ENCODE peak calls at places on chromosome 18, in eight cellular contexts. One of them, this sample, is unnamed.

GRCh38 chr18:25349926-25350560 is 1.9 kb downstream of the ZNF521 start:
- DNase-seq in GM23338: peak; percentile 68
- DNase-seq in stimulated activated CD8-positive, alpha-beta memory T cell treated with anti-CD3 and anti-CD28 coated beads, Interleukin-4, amount 100 ng/mL, for 4 hours: no peak
- DNase-seq in NCI-H748 treated with DMSO at 0.1 percent for 48 hours: no peak
- DNase-seq in GM18507: no peak
- DNase-seq in HAP-1: peak; percentile 10
- DNase-seq in transverse colon: no peak
- DNase-seq in hypothalamus: peak; percentile 49
- DNase-seq in this sample: no peak

GRCh38 chr18:59079264-59079972 is 60.3 kb upstream of the SEC11C start:
- DNase-seq in GM23338: no peak
- DNase-seq in transverse colon: no peak
- DNase-seq in hypothalamus: no peak
- DNase-seq in NCI-H748 treated with DMSO at 0.1 percent for 48 hours: peak; percentile 64
- DNase-seq in stimulated activated CD8-positive, alpha-beta memory T cell treated with anti-CD3 and anti-CD28 coated beads, Interleukin-4, amount 100 ng/mL, for 4 hours: no peak
- DNase-seq in GM18507: no peak
- DNase-seq in HAP-1: no peak
- DNase-seq in this sample: no peak

GRCh38 chr18:8478166-8478967 is 130.9 kb upstream of the RAB12 start:
- DNase-seq in NCI-H748 treated with DMSO at 0.1 percent for 48 hours: peak; percentile 26
- DNase-seq in stimulated activated CD8-positive, alpha-beta memory T cell treated with anti-CD3 and anti-CD28 coated beads, Interleukin-4, amount 100 ng/mL, for 4 hours: peak; percentile 13
- DNase-seq in hypothalamus: peak; percentile 58
- DNase-seq in transverse colon: peak; percentile 57
- DNase-seq in GM23338: peak; percentile 94
- DNase-seq in HAP-1: peak; percentile 88
- DNase-seq in GM18507: peak; percentile 48
- DNase-seq in this sample: peak; percentile 68

GRCh38 chr18:63299837-63300787 is 19.5 kb downstream of the BCL2 start:
- DNase-seq in GM23338: no peak
- DNase-seq in NCI-H748 treated with DMSO at 0.1 percent for 48 hours: no peak
- DNase-seq in HAP-1: no peak
- DNase-seq in transverse colon: no peak
- DNase-seq in stimulated activated CD8-positive, alpha-beta memory T cell treated with anti-CD3 and anti-CD28 coated beads, Interleukin-4, amount 100 ng/mL, for 4 hours: no peak
- DNase-seq in GM18507: no peak
- DNase-seq in hypothalamus: no peak
- DNase-seq in this sample: no peak

GRCh38 chr18:5466256-5466655 is 77.5 kb downstream of the EPB41L3 start:
- DNase-seq in GM18507: no peak
- DNase-seq in HAP-1: no peak
- DNase-seq in hypothalamus: no peak
- DNase-seq in NCI-H748 treated with DMSO at 0.1 percent for 48 hours: no peak
- DNase-seq in transverse colon: no peak
- DNase-seq in stimulated activated CD8-positive, alpha-beta memory T cell treated with anti-CD3 and anti-CD28 coated beads, Interleukin-4, amount 100 ng/mL, for 4 hours: no peak
- DNase-seq in GM23338: no peak
- DNase-seq in this sample: no peak

GRCh38 chr18:9961031-9961430 is 47.2 kb downstream of the VAPA start:
- DNase-seq in transverse colon: no peak
- DNase-seq in NCI-H748 treated with DMSO at 0.1 percent for 48 hours: no peak
- DNase-seq in stimulated activated CD8-positive, alpha-beta memory T cell treated with anti-CD3 and anti-CD28 coated beads, Interleukin-4, amount 100 ng/mL, for 4 hours: no peak
- DNase-seq in GM23338: no peak
- DNase-seq in HAP-1: no peak
- DNase-seq in hypothalamus: no peak
- DNase-seq in GM18507: no peak
- DNase-seq in this sample: no peak

GRCh38 chr18:10787293-10787901 is 261.6 kb downstream of the NAPG start:
- DNase-seq in hypothalamus: peak; percentile 82
- DNase-seq in stimulated activated CD8-positive, alpha-beta memory T cell treated with anti-CD3 and anti-CD28 coated beads, Interleukin-4, amount 100 ng/mL, for 4 hours: peak; percentile 61
- DNase-seq in transverse colon: peak; percentile 78
- DNase-seq in HAP-1: peak; percentile 83
- DNase-seq in GM23338: peak; percentile 91
- DNase-seq in NCI-H748 treated with DMSO at 0.1 percent for 48 hours: peak; percentile 65
- DNase-seq in GM18507: peak; percentile 50
- DNase-seq in this sample: no peak

GRCh38 chr18:51011709-51012108 is 18.3 kb upstream of the SMAD4 start:
- DNase-seq in GM18507: no peak
- DNase-seq in GM23338: no peak
- DNase-seq in transverse colon: no peak
- DNase-seq in NCI-H748 treated with DMSO at 0.1 percent for 48 hours: no peak
- DNase-seq in stimulated activated CD8-positive, alpha-beta memory T cell treated with anti-CD3 and anti-CD28 coated beads, Interleukin-4, amount 100 ng/mL, for 4 hours: no peak
- DNase-seq in HAP-1: no peak
- DNase-seq in hypothalamus: no peak
- DNase-seq in this sample: no peak

GRCh38 chr18:67612281-67612680 is 95.8 kb upstream of the DSEL start:
- DNase-seq in GM23338: no peak
- DNase-seq in NCI-H748 treated with DMSO at 0.1 percent for 48 hours: no peak
- DNase-seq in GM18507: no peak
- DNase-seq in hypothalamus: no peak
- DNase-seq in stimulated activated CD8-positive, alpha-beta memory T cell treated with anti-CD3 and anti-CD28 coated beads, Interleukin-4, amount 100 ng/mL, for 4 hours: no peak
- DNase-seq in transverse colon: no peak
- DNase-seq in HAP-1: no peak
- DNase-seq in this sample: no peak

GRCh38 chr18:8329186-8329771 is 280.0 kb upstream of the RAB12 start:
- DNase-seq in stimulated activated CD8-positive, alpha-beta memory T cell treated with anti-CD3 and anti-CD28 coated beads, Interleukin-4, amount 100 ng/mL, for 4 hours: no peak
- DNase-seq in GM23338: no peak
- DNase-seq in hypothalamus: no peak
- DNase-seq in NCI-H748 treated with DMSO at 0.1 percent for 48 hours: no peak
- DNase-seq in GM18507: no peak
- DNase-seq in HAP-1: no peak
- DNase-seq in transverse colon: no peak
- DNase-seq in this sample: no peak

GRCh38 chr18:24089059-24089458 is 49.8 kb upstream of the CABYR start:
- DNase-seq in HAP-1: no peak
- DNase-seq in stimulated activated CD8-positive, alpha-beta memory T cell treated with anti-CD3 and anti-CD28 coated beads, Interleukin-4, amount 100 ng/mL, for 4 hours: no peak
- DNase-seq in transverse colon: no peak
- DNase-seq in hypothalamus: no peak
- DNase-seq in GM18507: no peak
- DNase-seq in NCI-H748 treated with DMSO at 0.1 percent for 48 hours: no peak
- DNase-seq in GM23338: no peak
- DNase-seq in this sample: no peak

GRCh38 chr18:5879479-5879882 is 15.8 kb downstream of the TMEM200C start:
- DNase-seq in hypothalamus: no peak
- DNase-seq in GM18507: no peak
- DNase-seq in stimulated activated CD8-positive, alpha-beta memory T cell treated with anti-CD3 and anti-CD28 coated beads, Interleukin-4, amount 100 ng/mL, for 4 hours: no peak
- DNase-seq in NCI-H748 treated with DMSO at 0.1 percent for 48 hours: peak; percentile 20
- DNase-seq in HAP-1: no peak
- DNase-seq in transverse colon: no peak
- DNase-seq in GM23338: peak; percentile 43
- DNase-seq in this sample: no peak

GRCh38 chr18:67131498-67131897 is 385.0 kb downstream of the DSEL start:
- DNase-seq in GM18507: no peak
- DNase-seq in hypothalamus: no peak
- DNase-seq in GM23338: no peak
- DNase-seq in transverse colon: no peak
- DNase-seq in NCI-H748 treated with DMSO at 0.1 percent for 48 hours: peak; percentile 35
- DNase-seq in HAP-1: no peak
- DNase-seq in stimulated activated CD8-positive, alpha-beta memory T cell treated with anti-CD3 and anti-CD28 coated beads, Interleukin-4, amount 100 ng/mL, for 4 hours: no peak
- DNase-seq in this sample: no peak

GRCh38 chr18:75727479-75727878 is 300.0 kb upstream of the SMIM21 start:
- DNase-seq in hypothalamus: peak; percentile 72
- DNase-seq in GM18507: no peak
- DNase-seq in NCI-H748 treated with DMSO at 0.1 percent for 48 hours: peak; percentile 36
- DNase-seq in transverse colon: peak; percentile 14
- DNase-seq in stimulated activated CD8-positive, alpha-beta memory T cell treated with anti-CD3 and anti-CD28 coated beads, Interleukin-4, amount 100 ng/mL, for 4 hours: no peak
- DNase-seq in GM23338: peak; percentile 86
- DNase-seq in HAP-1: peak; percentile 66
- DNase-seq in this sample: peak; percentile 57

GRCh38 chr18:40006553-40007073 is 1948.4 kb upstream of the PIK3C3 start:
- DNase-seq in GM18507: no peak
- DNase-seq in stimulated activated CD8-positive, alpha-beta memory T cell treated with anti-CD3 and anti-CD28 coated beads, Interleukin-4, amount 100 ng/mL, for 4 hours: no peak
- DNase-seq in hypothalamus: no peak
- DNase-seq in NCI-H748 treated with DMSO at 0.1 percent for 48 hours: no peak
- DNase-seq in transverse colon: no peak
- DNase-seq in GM23338: peak; percentile 41
- DNase-seq in HAP-1: peak; percentile 67
- DNase-seq in this sample: no peak

GRCh38 chr18:37524546-37525301 is 40.9 kb downstream of the CELF4 start:
- DNase-seq in GM18507: no peak
- DNase-seq in NCI-H748 treated with DMSO at 0.1 percent for 48 hours: peak; percentile 48
- DNase-seq in hypothalamus: no peak
- DNase-seq in HAP-1: no peak
- DNase-seq in transverse colon: no peak
- DNase-seq in stimulated activated CD8-positive, alpha-beta memory T cell treated with anti-CD3 and anti-CD28 coated beads, Interleukin-4, amount 100 ng/mL, for 4 hours: no peak
- DNase-seq in GM23338: peak; percentile 73
- DNase-seq in this sample: no peak

GRCh38 chr18:67600781-67601180 is 84.3 kb upstream of the DSEL start:
- DNase-seq in GM18507: no peak
- DNase-seq in transverse colon: no peak
- DNase-seq in NCI-H748 treated with DMSO at 0.1 percent for 48 hours: no peak
- DNase-seq in HAP-1: no peak
- DNase-seq in GM23338: no peak
- DNase-seq in hypothalamus: no peak
- DNase-seq in stimulated activated CD8-positive, alpha-beta memory T cell treated with anti-CD3 and anti-CD28 coated beads, Interleukin-4, amount 100 ng/mL, for 4 hours: no peak
- DNase-seq in this sample: no peak

GRCh38 chr18:23506393-23506792 is 3.1 kb downstream of the RMC1 start:
- DNase-seq in NCI-H748 treated with DMSO at 0.1 percent for 48 hours: no peak
- DNase-seq in stimulated activated CD8-positive, alpha-beta memory T cell treated with anti-CD3 and anti-CD28 coated beads, Interleukin-4, amount 100 ng/mL, for 4 hours: no peak
- DNase-seq in hypothalamus: no peak
- DNase-seq in GM23338: no peak
- DNase-seq in GM18507: no peak
- DNase-seq in HAP-1: no peak
- DNase-seq in transverse colon: no peak
- DNase-seq in this sample: no peak

GRCh38 chr18:56869189-56869777 is 218.1 kb downstream of the WDR7 start:
- DNase-seq in stimulated activated CD8-positive, alpha-beta memory T cell treated with anti-CD3 and anti-CD28 coated beads, Interleukin-4, amount 100 ng/mL, for 4 hours: no peak
- DNase-seq in transverse colon: no peak
- DNase-seq in HAP-1: peak; percentile 16
- DNase-seq in NCI-H748 treated with DMSO at 0.1 percent for 48 hours: peak; percentile 63
- DNase-seq in GM18507: no peak
- DNase-seq in hypothalamus: peak; percentile 10
- DNase-seq in GM23338: peak; percentile 68
- DNase-seq in this sample: no peak

GRCh38 chr18:6920099-6920955 is 190.8 kb downstream of the ARHGAP28 start:
- DNase-seq in stimulated activated CD8-positive, alpha-beta memory T cell treated with anti-CD3 and anti-CD28 coated beads, Interleukin-4, amount 100 ng/mL, for 4 hours: no peak
- DNase-seq in GM18507: no peak
- DNase-seq in HAP-1: peak; percentile 34
- DNase-seq in GM23338: peak; percentile 90
- DNase-seq in transverse colon: peak; percentile 73
- DNase-seq in hypothalamus: peak; percentile 46
- DNase-seq in NCI-H748 treated with DMSO at 0.1 percent for 48 hours: peak; percentile 32
- DNase-seq in this sample: no peak

GRCh38 chr18:79867666-79868065 is 69.9 kb downstream of the KCNG2 start:
- DNase-seq in GM18507: no peak
- DNase-seq in HAP-1: no peak
- DNase-seq in transverse colon: no peak
- DNase-seq in hypothalamus: no peak
- DNase-seq in stimulated activated CD8-positive, alpha-beta memory T cell treated with anti-CD3 and anti-CD28 coated beads, Interleukin-4, amount 100 ng/mL, for 4 hours: no peak
- DNase-seq in GM23338: no peak
- DNase-seq in NCI-H748 treated with DMSO at 0.1 percent for 48 hours: no peak
- DNase-seq in this sample: no peak

GRCh38 chr18:22314406-22314805 is 103.3 kb downstream of the CTAGE1 start:
- DNase-seq in hypothalamus: no peak
- DNase-seq in NCI-H748 treated with DMSO at 0.1 percent for 48 hours: no peak
- DNase-seq in transverse colon: no peak
- DNase-seq in GM18507: no peak
- DNase-seq in GM23338: no peak
- DNase-seq in stimulated activated CD8-positive, alpha-beta memory T cell treated with anti-CD3 and anti-CD28 coated beads, Interleukin-4, amount 100 ng/mL, for 4 hours: no peak
- DNase-seq in HAP-1: no peak
- DNase-seq in this sample: no peak

GRCh38 chr18:57698571-57699276 is 77.1 kb upstream of the NARS1 start:
- DNase-seq in hypothalamus: no peak
- DNase-seq in stimulated activated CD8-positive, alpha-beta memory T cell treated with anti-CD3 and anti-CD28 coated beads, Interleukin-4, amount 100 ng/mL, for 4 hours: no peak
- DNase-seq in transverse colon: no peak
- DNase-seq in GM18507: no peak
- DNase-seq in GM23338: no peak
- DNase-seq in HAP-1: peak; percentile 67
- DNase-seq in NCI-H748 treated with DMSO at 0.1 percent for 48 hours: no peak
- DNase-seq in this sample: no peak

GRCh38 chr18:61554946-61555361 is 221.7 kb downstream of the CDH20 start:
- DNase-seq in stimulated activated CD8-positive, alpha-beta memory T cell treated with anti-CD3 and anti-CD28 coated beads, Interleukin-4, amount 100 ng/mL, for 4 hours: no peak
- DNase-seq in transverse colon: no peak
- DNase-seq in GM23338: no peak
- DNase-seq in GM18507: no peak
- DNase-seq in NCI-H748 treated with DMSO at 0.1 percent for 48 hours: no peak
- DNase-seq in hypothalamus: no peak
- DNase-seq in HAP-1: no peak
- DNase-seq in this sample: no peak

GRCh38 chr18:45084207-45084606 is 403.5 kb downstream of the SETBP1 start:
- DNase-seq in transverse colon: no peak
- DNase-seq in NCI-H748 treated with DMSO at 0.1 percent for 48 hours: no peak
- DNase-seq in HAP-1: no peak
- DNase-seq in GM18507: no peak
- DNase-seq in hypothalamus: no peak
- DNase-seq in stimulated activated CD8-positive, alpha-beta memory T cell treated with anti-CD3 and anti-CD28 coated beads, Interleukin-4, amount 100 ng/mL, for 4 hours: no peak
- DNase-seq in GM23338: no peak
- DNase-seq in this sample: no peak

GRCh38 chr18:10299686-10300085 is 154.7 kb upstream of the APCDD1 start:
- DNase-seq in stimulated activated CD8-positive, alpha-beta memory T cell treated with anti-CD3 and anti-CD28 coated beads, Interleukin-4, amount 100 ng/mL, for 4 hours: no peak
- DNase-seq in hypothalamus: peak; percentile 11
- DNase-seq in HAP-1: no peak
- DNase-seq in NCI-H748 treated with DMSO at 0.1 percent for 48 hours: no peak
- DNase-seq in GM18507: no peak
- DNase-seq in transverse colon: no peak
- DNase-seq in GM23338: no peak
- DNase-seq in this sample: no peak

GRCh38 chr18:44238911-44239310 is 441.8 kb upstream of the SETBP1 start:
- DNase-seq in hypothalamus: no peak
- DNase-seq in NCI-H748 treated with DMSO at 0.1 percent for 48 hours: no peak
- DNase-seq in GM18507: no peak
- DNase-seq in stimulated activated CD8-positive, alpha-beta memory T cell treated with anti-CD3 and anti-CD28 coated beads, Interleukin-4, amount 100 ng/mL, for 4 hours: no peak
- DNase-seq in GM23338: no peak
- DNase-seq in HAP-1: no peak
- DNase-seq in transverse colon: no peak
- DNase-seq in this sample: no peak

GRCh38 chr18:497688-498087 is 2.8 kb downstream of the COLEC12 start:
- DNase-seq in NCI-H748 treated with DMSO at 0.1 percent for 48 hours: no peak
- DNase-seq in HAP-1: no peak
- DNase-seq in GM23338: no peak
- DNase-seq in stimulated activated CD8-positive, alpha-beta memory T cell treated with anti-CD3 and anti-CD28 coated beads, Interleukin-4, amount 100 ng/mL, for 4 hours: no peak
- DNase-seq in GM18507: no peak
- DNase-seq in transverse colon: no peak
- DNase-seq in hypothalamus: no peak
- DNase-seq in this sample: no peak